ENCODE peak calls at places on chromosomes 13 and 19, in four cellular contexts. L is cardiac muscle cell, Y is osteocyte, K is AG04450. W is an unnamed sample.

GRCh38 chr19:10643968-10644290 is 10.2 kb upstream of the ILF3 start:
- DNase-seq in L (no peak), Y (no peak), K (no peak), W (no peak)

GRCh38 chr19:4829001-4829712 is 2.4 kb downstream of the TICAM1 start:
- DNase-seq in L (no peak), Y (no peak), K (no peak), W (no peak)

GRCh38 chr19:5085566-5085965 is 116.7 kb downstream of the KDM4B start:
- DNase-seq in L (no peak), Y (no peak), K (no peak), W (no peak)

GRCh38 chr19:13056052-13056660 is 46.5 kb downstream of the LYL1 start:
- DNase-seq in L (peak), Y (no peak), K (no peak), W (no peak)

GRCh38 chr19:18609717-18610051 is 3.0 kb upstream of the TMEM59L start:
- DNase-seq in L (no peak), Y (no peak), K (no peak), W (no peak)

GRCh38 chr19:45323671-45324081 is 1.0 kb upstream of the CKM start:
- DNase-seq in L (no peak), Y (no peak), K (no peak), W (no peak)

GRCh38 chr19:17078920-17079709 is 3.5 kb downstream of the MYO9B start:
- DNase-seq in L (peak), Y (no peak), K (no peak), W (no peak)

GRCh38 chr19:36573948-36574726 is 1.0 kb upstream of the ZNF529 start:
- DNase-seq in L (peak), Y (no peak), K (no peak), W (no peak)

GRCh38 chr19:7515091-7515470 is 822 bp upstream of the ZNF358 start:
- DNase-seq in L (no peak), Y (no peak), K (no peak), W (no peak)

GRCh38 chr13:98556417-98556816 is 20.5 kb downstream of the STK24 start:
- DNase-seq in L (no peak), Y (no peak), K (no peak), W (no peak)

GRCh38 chr13:113153810-113154748 is 4.4 kb upstream of the PROZ start:
- DNase-seq in L (peak), Y (peak), K (no peak), W (peak)

GRCh38 chr13:107649071-107649470 is 566.3 kb downstream of the LIG4 start:
- DNase-seq in L (peak), Y (no peak), K (no peak), W (no peak)

GRCh38 chr13:79503473-79504017 is 22.6 kb downstream of the NDFIP2 start:
- DNase-seq in L (no peak), Y (no peak), K (no peak), W (no peak)

GRCh38 chr19:15583346-15583745 is 31.7 kb upstream of the CYP4F8 start:
- DNase-seq in L (no peak), Y (peak), K (no peak), W (no peak)

GRCh38 chr19:1014161-1015060 is 6.5 kb downstream of the TMEM259 start:
- DNase-seq in L (no peak), Y (no peak), K (no peak), W (no peak)

GRCh38 chr13:32427852-32428580 is at the start of gene N4BP2L1:
- DNase-seq in L (peak), Y (no peak), K (no peak), W (peak)

GRCh38 chr13:51158923-51159322 is 47.8 kb upstream of the C13orf42 start:
- DNase-seq in L (peak), Y (no peak), K (no peak), W (no peak)

GRCh38 chr19:7795555-7796161 is 32.6 kb downstream of the CLEC4M start:
- DNase-seq in L (no peak), Y (no peak), K (peak), W (no peak)

GRCh38 chr19:44641460-44641859 is 2.2 kb upstream of the PVR start:
- DNase-seq in L (no peak), Y (no peak), K (no peak), W (no peak)

GRCh38 chr19:35901854-35902661 is at the start of gene HCST:
- DNase-seq in L (peak), Y (no peak), K (no peak), W (no peak)

GRCh38 chr19:45179063-45179847 is 671 bp downstream of the BLOC1S3 start:
- DNase-seq in L (peak), Y (no peak), K (no peak), W (no peak)

GRCh38 chr19:17448190-17448967 is at the start of gene TMEM221:
- DNase-seq in L (peak), Y (no peak), K (no peak), W (peak)

GRCh38 chr19:41521860-41522555 is 54.0 kb upstream of the CEACAM21 start:
- DNase-seq in L (no peak), Y (no peak), K (no peak), W (peak)

GRCh38 chr13:77853701-77854100 is 64.9 kb downstream of the EDNRB start:
- DNase-seq in L (no peak), Y (no peak), K (no peak), W (no peak)

GRCh38 chr19:6220385-6221191 is 59.2 kb downstream of the MLLT1 start:
- DNase-seq in L (peak), Y (no peak), K (no peak), W (no peak)

GRCh38 chr19:16207490-16208025 is 9.8 kb downstream of the AP1M1 start:
- DNase-seq in L (no peak), Y (no peak), K (no peak), W (no peak)

GRCh38 chr19:54460230-54461005 is 3.2 kb downstream of the LENG9 start:
- DNase-seq in L (no peak), Y (no peak), K (no peak), W (no peak)

GRCh38 chr19:44905437-44906160 is at the start of gene APOE:
- DNase-seq in L (peak), Y (no peak), K (no peak), W (peak)

GRCh38 chr13:45257638-45258338 is 56.9 kb upstream of the KCTD4 start:
- DNase-seq in L (no peak), Y (no peak), K (no peak), W (no peak)

GRCh38 chr13:44967656-44968451 is 21.4 kb downstream of the NUFIP1 start:
- DNase-seq in L (peak), Y (no peak), K (no peak), W (no peak)

DNA sequence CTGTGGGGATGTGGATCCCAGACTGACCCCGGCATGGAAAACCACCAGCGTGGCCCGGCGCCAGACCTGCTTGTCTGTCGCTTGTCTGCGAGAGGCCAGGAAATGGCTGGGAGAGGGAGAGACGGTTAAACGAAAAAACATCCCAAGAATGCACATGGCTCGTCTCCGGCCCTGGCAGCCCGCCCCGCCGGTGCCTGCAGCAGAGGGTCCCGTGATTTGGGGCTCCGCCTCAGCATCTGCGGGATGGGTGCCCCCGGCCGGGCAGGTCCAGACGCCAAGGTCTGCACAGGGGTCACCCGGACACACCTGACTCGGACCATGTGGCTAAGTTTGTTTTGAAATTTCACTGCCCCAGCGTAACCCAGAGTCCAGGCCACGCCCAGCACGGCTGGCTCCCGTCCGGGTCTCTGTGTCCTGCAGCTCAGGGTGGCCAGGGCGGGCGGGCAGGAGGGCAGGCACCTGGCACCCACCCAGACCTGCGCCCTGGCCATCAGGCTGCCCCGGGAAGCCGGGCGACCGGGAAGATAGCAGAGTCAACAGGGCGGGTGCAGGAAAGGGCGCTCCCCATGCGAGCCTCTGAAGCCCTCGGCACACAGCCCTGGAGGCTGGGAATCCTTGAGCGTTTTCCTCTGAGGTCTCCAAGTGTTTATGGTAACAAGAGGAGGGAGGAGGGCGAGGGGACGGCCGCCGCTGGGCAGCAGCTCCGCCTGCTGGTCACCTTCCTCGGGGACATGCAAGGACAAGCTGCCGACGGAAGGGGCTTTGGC is 103.2 kb downstream of the GADD45B start:
- DNase-seq in L (peak), Y (peak), K (peak), W (peak)
- TF ChIP-seq CTCF in L (peak), Y (peak), K (peak), W (peak)

GRCh38 chr13:101523732-101524131 is 71.3 kb downstream of the ITGBL1 start:
- DNase-seq in L (peak), Y (no peak), K (peak), W (no peak)

GRCh38 chr13:101520672-101521071 is 68.2 kb downstream of the ITGBL1 start:
- DNase-seq in L (peak), Y (no peak), K (peak), W (no peak)

GRCh38 chr13:101521371-101521770 is 68.9 kb downstream of the ITGBL1 start:
- DNase-seq in L (no peak), Y (no peak), K (no peak), W (no peak)

GRCh38 chr13:101523154-101523669 is 70.7 kb downstream of the ITGBL1 start:
- DNase-seq in L (no peak), Y (no peak), K (no peak), W (no peak)

DNA sequence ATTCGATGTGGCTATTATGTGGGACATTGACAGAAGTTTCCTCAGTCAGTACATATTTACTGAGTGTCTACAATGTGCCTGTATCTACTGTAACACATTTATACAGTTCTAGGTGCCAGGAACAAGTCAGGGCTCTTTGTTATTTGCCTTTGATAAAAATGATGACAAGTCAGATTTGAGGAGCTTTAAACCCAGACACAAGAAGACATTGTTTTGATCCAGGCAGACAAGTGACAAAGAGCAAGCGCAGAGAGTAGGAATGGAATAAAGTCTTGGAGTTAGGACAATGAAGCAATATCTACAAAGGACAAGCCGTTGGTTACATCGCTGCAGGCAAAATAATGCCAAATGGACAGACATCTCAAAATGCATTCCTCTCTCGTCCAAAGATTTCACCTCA is 70.1 kb downstream of the ITGBL1 start:
- DNase-seq in L (no peak), Y (no peak), K (no peak), W (no peak)
- TF ChIP-seq CTCF in L (no peak), Y (no peak), K (no peak), W (no peak)

GRCh38 chr19:30689474-30689873 is 317.3 kb downstream of the ZNF536 start:
- DNase-seq in L (no peak), Y (no peak), K (no peak), W (peak)
- TF ChIP-seq CTCF in L (no peak), Y (no peak), K (no peak), W (no peak)

GRCh38 chr13:42039946-42040729 is 8.3 kb upstream of the DGKH start:
- DNase-seq in L (peak), Y (peak), K (peak), W (peak)
- TF ChIP-seq CTCF in L (no peak), Y (no peak), K (peak), W (no peak)

DNA sequence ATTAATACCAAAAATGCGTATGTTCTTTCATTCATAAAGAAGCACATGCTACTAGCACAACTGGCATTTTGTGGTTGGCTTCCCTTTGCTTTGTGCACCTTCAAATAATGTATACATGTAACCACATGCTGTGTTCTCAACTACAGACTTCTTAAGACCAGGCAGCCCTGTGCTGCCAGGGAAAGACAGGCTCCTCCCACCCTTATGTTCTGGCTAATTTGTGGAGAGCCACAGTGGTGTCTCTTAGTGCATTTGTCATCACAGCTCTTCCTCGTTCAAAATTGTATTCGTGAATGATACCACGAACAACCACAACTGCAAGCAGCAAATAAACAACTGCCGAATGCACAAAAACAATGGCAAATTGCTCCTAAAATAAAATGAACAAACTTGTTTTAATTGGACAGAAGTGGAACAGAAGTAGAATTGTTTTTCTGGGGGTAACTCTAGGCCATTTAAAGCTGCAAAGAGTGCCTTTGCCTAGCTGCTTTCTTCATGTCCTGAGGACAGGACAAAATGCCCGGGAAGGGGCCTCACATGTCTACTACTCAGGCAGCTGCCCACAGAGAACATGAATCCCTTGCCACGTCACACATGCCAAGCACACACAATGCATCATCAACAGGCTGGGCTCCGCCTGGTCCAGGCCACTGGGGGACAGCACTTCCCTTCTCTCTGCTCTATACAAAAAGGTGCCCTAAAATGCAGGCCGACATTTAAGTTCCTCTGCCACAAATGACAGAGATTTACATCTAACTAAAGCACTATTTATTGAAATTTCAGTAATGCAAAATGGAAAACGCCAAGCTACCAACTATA is 21.7 kb downstream of the IRS2 start:
- DNase-seq in L (no peak), Y (no peak), K (no peak), W (no peak)
- TF ChIP-seq CTCF in L (no peak), Y (no peak), K (no peak), W (no peak)

GRCh38 chr19:23956051-23956450 is 41.4 kb downstream of the ZNF726 start:
- DNase-seq in L (no peak), Y (no peak), K (no peak), W (no peak)

DNA sequence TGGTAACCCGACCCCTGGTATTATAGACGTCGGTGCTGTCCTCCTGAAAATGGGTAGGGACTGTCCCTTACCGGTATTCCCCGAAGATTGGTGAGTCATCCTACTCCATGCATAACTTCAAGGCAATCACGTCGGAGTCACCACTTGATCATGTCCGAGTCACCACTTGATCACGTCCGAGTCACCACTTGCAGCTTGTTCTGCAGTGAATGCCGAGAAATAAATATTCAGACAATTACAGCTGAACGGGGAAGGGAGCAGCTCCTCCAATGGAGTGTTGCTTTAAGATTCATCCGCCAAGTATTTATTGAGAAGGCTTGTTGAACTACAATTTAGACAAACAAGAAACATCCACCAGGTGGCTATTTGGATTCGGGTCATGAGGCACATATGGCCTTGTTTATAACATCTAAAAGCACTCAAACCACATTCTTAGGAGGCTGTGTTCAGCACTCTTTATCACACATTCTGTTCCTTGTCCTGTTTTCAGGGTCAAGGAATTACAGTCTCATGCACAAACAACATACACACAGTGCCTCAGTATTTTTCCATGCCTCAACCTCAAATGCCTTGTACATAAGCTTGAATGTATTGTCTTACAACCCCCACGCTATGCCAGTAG is 43.1 kb downstream of the ZNF726 start:
- DNase-seq in L (no peak), Y (no peak), K (peak), W (no peak)
- TF ChIP-seq CTCF in L (no peak), Y (no peak), K (no peak), W (no peak)

DNA sequence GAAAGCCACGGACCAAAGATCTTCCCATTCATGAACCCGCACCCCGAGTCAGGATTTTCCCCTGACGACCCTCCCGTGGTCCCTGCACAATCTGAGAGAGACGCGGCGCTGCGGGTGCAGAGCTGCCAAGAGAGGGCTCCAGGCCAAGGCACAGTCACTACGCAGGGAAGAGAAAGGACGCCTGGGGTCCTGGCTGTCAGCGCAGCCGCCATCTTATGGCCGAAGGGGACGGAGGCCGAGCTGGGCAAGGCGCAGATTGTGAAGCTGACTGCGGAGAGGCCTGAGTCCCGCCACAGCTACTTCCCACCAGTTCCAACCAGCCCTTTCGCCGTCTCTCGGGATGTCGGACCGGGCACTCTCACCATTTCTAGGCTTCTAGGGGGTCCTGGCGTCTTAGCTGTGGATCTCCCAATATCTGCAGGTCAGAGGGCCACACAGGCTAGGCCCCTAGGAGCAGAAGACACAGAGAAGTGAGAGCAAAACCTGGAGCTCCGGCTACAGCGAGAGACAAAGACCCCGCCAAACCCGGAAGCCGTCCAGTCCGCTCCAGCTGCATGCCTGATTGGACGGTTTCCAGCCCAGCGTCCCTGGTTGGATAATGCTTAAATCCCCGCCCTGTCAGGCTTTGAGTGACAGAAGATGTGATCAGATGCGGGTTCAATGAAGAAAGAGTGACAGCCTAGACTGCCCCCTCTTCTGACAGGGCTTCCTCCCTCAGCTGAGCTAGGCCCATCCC is at the start of gene ZNF100:
- DNase-seq in L (peak), Y (peak), K (peak), W (peak)
- TF ChIP-seq CTCF in L (no peak), Y (no peak), K (no peak), W (no peak)

DNA sequence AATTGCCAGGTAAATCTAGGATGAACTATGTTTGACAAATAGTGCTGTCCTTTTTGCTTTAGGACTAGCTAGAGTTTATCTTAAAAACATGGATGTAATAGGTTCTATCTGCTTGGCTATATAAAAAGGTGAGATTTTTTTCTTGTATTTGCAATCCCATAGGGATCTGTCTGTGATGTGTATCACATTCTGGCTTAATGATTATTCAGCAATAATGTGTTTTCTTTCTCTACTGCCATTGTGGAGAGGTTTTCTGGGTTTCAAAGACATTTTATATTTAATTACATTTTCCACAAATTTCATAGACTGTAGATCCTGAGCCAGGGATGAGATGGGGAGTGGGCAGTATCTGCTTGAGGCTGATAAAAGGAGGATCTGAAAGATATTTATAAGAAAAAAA is 277.8 kb upstream of the SLITRK5 start:
- DNase-seq in L (no peak), Y (no peak), K (no peak), W (no peak)
- TF ChIP-seq CTCF in L (no peak), Y (no peak), K (no peak), W (no peak)

W was measured in endothelial cell.